ENCODE peak calls at places on chromosome 5, in five cellular contexts. Q is psoas muscle, W is ovary, J is lower leg skin, C is hepatocyte. K is an unnamed sample.

GRCh38 chr5:113311301-113311700 is 123.5 kb downstream of the TSSK1B start:
- DNase-seq in Q (no peak), W (no peak), J (no peak), C (peak), K (no peak)

GRCh38 chr5:89083791-89084190 is 200.8 kb upstream of the MEF2C start:
- DNase-seq in Q (no peak), W (no peak), J (no peak), C (no peak), K (no peak)

GRCh38 chr5:80140496-80140895 is 105.3 kb downstream of the THBS4 start:
- DNase-seq in Q (no peak), W (no peak), J (no peak), C (no peak), K (no peak)

GRCh38 chr5:156051972-156052371 is 275.0 kb upstream of the SGCD start:
- DNase-seq in Q (no peak), W (no peak), J (no peak), C (peak), K (peak)

GRCh38 chr5:65861830-65862241 is 64.5 kb upstream of the ERBIN start:
- DNase-seq in Q (no peak), W (no peak), J (no peak), C (no peak), K (no peak)

GRCh38 chr5:88536146-88536545 is 267.5 kb upstream of the TMEM161B start:
- DNase-seq in Q (no peak), W (no peak), J (no peak), C (no peak), K (no peak)

GRCh38 chr5:80255425-80255751 is 460 bp downstream of the SERINC5 start:
- DNase-seq in Q (peak), W (no peak), J (peak), C (peak), K (peak)

GRCh38 chr5:81326554-81326953 is 25.2 kb downstream of the ZCCHC9 start:
- DNase-seq in Q (no peak), W (no peak), J (no peak), C (no peak), K (no peak)

GRCh38 chr5:122192883-122193496 is 63.6 kb downstream of the ZNF474 start:
- DNase-seq in Q (no peak), W (no peak), J (no peak), C (peak), K (peak)

GRCh38 chr5:54969856-54970828 is 15.3 kb downstream of the ESM1 start:
- DNase-seq in Q (no peak), W (no peak), J (no peak), C (no peak), K (no peak)

GRCh38 chr5:72233835-72234234 is 86.2 kb downstream of the MRPS27 start:
- DNase-seq in Q (no peak), W (no peak), J (no peak), C (no peak), K (no peak)

GRCh38 chr5:42570946-42571625 is 147.8 kb downstream of the GHR start:
- DNase-seq in Q (no peak), W (no peak), J (no peak), C (no peak), K (no peak)

GRCh38 chr5:88732862-88733261 is 150.1 kb downstream of the MEF2C start:
- DNase-seq in Q (no peak), W (no peak), J (no peak), C (no peak), K (peak)

GRCh38 chr5:139388198-139388821 is 1.4 kb downstream of the MZB1 start:
- DNase-seq in Q (no peak), W (no peak), J (peak), C (peak), K (no peak)

GRCh38 chr5:119435436-119436132 is 16.7 kb upstream of the HSD17B4 start:
- DNase-seq in Q (peak), W (no peak), J (no peak), C (peak), K (peak)

GRCh38 chr5:34608368-34608767 is 47.8 kb upstream of the RAI14 start:
- DNase-seq in Q (no peak), W (no peak), J (no peak), C (no peak), K (no peak)

GRCh38 chr5:116575635-116576042 is 1.0 kb upstream of the SEMA6A start:
- DNase-seq in Q (no peak), W (peak), J (no peak), C (peak), K (peak)

GRCh38 chr5:65142511-65143011 is 339.2 kb downstream of the ADAMTS6 start:
- DNase-seq in Q (no peak), W (no peak), J (no peak), C (peak), K (peak)

GRCh38 chr5:14501353-14502162 is 80.0 kb upstream of the OTULINL start:
- DNase-seq in Q (no peak), W (no peak), J (peak), C (no peak), K (no peak)

GRCh38 chr5:131751551-131751950 is 45.3 kb downstream of the FNIP1 start:
- DNase-seq in Q (no peak), W (no peak), J (no peak), C (no peak), K (no peak)

GRCh38 chr5:91206734-91207133 is 176.4 kb downstream of the ARRDC3 start:
- DNase-seq in Q (no peak), W (no peak), J (no peak), C (no peak), K (no peak)

DNA sequence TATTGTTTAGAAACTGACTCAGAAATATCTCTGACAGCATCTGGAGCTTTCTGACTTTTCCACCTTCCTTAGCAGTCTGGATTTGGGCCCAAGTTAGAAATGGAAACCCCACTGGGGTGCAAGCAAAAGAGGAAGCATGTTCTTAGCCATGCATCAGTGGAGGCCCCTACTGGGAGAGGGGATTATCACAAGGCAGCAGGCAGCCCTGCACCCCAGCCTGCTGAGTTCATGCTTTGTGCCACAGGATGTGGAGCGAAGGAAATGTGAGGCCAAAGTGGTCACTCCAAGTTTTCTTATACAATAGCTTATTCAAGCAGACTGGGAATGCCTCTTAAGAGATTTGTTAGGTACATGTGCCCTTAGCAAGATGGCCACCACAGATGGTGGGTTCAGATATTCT is 146.4 kb upstream of the TLX3 start:
- DNase-seq in Q (no peak), W (no peak), J (no peak), C (peak), K (peak)
- TF ChIP-seq CTCF in Q (no peak), W (no peak), J (no peak), C (peak), K (peak)

DNA sequence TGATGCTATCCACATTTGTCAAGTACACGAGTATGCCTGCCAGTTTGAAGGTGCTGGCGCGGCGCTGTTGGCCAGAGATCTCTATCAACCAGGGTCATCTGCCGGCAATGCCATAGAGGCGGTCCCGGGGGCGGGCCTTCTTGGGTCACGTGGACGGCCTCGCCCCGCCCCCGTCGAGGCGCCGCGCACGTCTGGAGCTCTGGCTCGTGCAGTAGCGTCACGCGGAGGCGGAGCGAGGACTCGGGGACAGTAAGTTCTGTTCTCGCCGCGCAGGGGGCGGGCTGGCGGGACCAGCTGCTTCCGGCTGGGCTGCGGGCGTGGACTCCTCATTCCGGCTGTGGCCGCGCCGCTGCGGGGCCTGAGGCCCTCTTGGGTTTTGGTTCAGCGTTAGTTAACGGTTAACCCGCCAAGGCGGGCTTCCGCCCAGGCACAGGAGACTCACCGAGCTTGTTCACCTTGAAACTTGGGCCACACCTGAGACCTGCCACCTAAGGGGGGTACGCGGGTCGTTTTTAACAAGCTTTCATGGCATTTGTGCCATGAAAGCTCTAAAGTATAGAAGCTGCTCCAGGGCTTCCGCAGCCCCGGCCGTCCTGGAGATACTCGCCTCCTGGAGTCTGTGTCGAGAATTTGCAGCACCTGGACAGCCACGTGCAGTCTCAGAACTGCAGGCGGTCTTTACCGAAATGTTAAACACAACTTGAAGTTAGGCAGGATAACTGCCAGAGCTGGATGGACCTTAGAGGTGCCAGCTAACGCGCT is at the start of gene RFESD:
- DNase-seq in Q (peak), W (peak), J (peak), C (peak), K (peak)
- TF ChIP-seq CTCF in Q (no peak), W (peak), J (no peak), C (peak), K (peak)

GRCh38 chr5:38212307-38212706 is 46.1 kb upstream of the EGFLAM start:
- DNase-seq in Q (no peak), W (no peak), J (no peak), C (no peak), K (no peak)

GRCh38 chr5:38210701-38211353 is 47.5 kb upstream of the EGFLAM start:
- DNase-seq in Q (no peak), W (no peak), J (no peak), C (no peak), K (no peak)

GRCh38 chr5:38207343-38207742 is 51.0 kb upstream of the EGFLAM start:
- DNase-seq in Q (no peak), W (no peak), J (no peak), C (peak), K (no peak)

GRCh38 chr5:38211354-38211710 is 47.0 kb upstream of the EGFLAM start:
- DNase-seq in Q (no peak), W (no peak), J (no peak), C (no peak), K (no peak)

DNA sequence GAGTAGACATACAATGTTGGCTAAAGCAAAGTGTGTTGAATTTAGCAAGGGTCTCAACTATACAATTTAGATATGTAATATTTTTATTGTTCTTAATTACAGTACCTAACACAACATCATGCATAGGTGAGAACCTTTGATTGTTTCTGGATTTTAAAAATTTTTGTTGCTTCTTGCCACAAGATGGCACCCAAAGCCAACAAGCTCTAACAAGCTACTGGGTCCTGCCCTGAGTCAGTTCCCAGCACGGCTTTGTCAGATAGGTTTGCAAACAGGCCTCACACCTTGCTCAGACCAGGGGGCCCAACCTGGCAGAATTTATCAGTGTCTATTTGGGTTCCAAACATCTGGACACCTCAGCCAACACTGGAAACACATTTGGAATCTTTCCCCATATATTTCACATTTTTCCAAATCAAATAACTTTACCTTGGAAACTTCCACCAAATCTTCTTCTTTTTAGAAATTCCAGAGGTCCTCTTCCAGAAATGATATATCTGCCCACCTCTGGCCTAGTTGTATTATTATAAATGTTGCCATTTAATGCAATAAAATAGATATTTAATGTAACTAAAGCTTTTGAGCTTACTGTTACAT is 49.5 kb upstream of the EGFLAM start:
- DNase-seq in Q (no peak), W (peak), J (no peak), C (peak), K (peak)
- TF ChIP-seq CTCF in Q (peak), W (peak), J (no peak), C (peak), K (peak)

GRCh38 chr5:1217596-1218206 is 7.5 kb upstream of the SLC6A18 start:
- DNase-seq in Q (no peak), W (no peak), J (no peak), C (no peak), K (peak)
- TF ChIP-seq CTCF in Q (no peak), W (no peak), J (no peak), C (no peak), K (no peak)

K was measured in neural progenitor cell.